ENCODE peak calls at places on chromosomes 12 and 14, in four cellular contexts. E, F, K and M are unnamed samples.

GRCh38 chr14:28098863-28099262 is 667.7 kb upstream of the FOXG1 start:
- DNase-seq in F (no peak), K (no peak), E (no peak), M (no peak)

GRCh38 chr12:31658743-31659086 is 773 bp upstream of the ETFBKMT start:
- DNase-seq in K (no peak), E (no peak), F (no peak), M (no peak)

GRCh38 chr12:50785406-50785805 is 21.5 kb downstream of the ATF1 start:
- DNase-seq in E (no peak), K (peak), F (no peak), M (no peak)

GRCh38 chr14:67996235-67996634 is 176.7 kb downstream of the RAD51B start:
- DNase-seq in E (no peak), F (no peak), K (no peak), M (no peak)

GRCh38 chr12:112916270-112916669 is 9.5 kb downstream of the OAS1 start:
- DNase-seq in K (no peak), E (no peak), F (no peak), M (no peak)

GRCh38 chr14:70660967-70661871 is 19.5 kb downstream of the TTC9 start:
- DNase-seq in E (no peak), K (no peak), F (peak), M (no peak)

GRCh38 chr12:6767592-6768384 is 1.6 kb downstream of the PTMS start:
- DNase-seq in K (no peak), E (peak), F (no peak), M (no peak)

GRCh38 chr14:105532111-105532623 is 5.8 kb downstream of the TMEM121 start:
- DNase-seq in F (no peak), K (no peak), E (no peak), M (no peak)

GRCh38 chr14:69592923-69593677 is 18.3 kb upstream of the SUSD6 start:
- DNase-seq in K (peak), E (peak), F (no peak), M (no peak)

GRCh38 chr12:6334940-6335450 is 6.9 kb downstream of the TNFRSF1A start:
- DNase-seq in K (no peak), E (peak), F (no peak), M (no peak)

GRCh38 chr12:18703326-18703725 is 34.5 kb downstream of the PLCZ1 start:
- DNase-seq in K (no peak), F (no peak), E (no peak), M (no peak)

GRCh38 chr12:128813883-128814282 is 9.9 kb downstream of the SLC15A4 start:
- DNase-seq in K (peak), F (no peak), E (no peak), M (no peak)

GRCh38 chr14:58071341-58071740 is 80.7 kb downstream of the ARMH4 start:
- DNase-seq in E (no peak), F (no peak), K (no peak), M (no peak)